ENCODE peak calls at places on chromosomes 7 and 10, in six cellular contexts. W is naive B cell; Z is NCI-H1092 treated with DMSO at 0.1 percent for 48 hours; B is activated effector memory CD4-positive, alpha-beta T cell treated with Interleukin-2 at 50 U/mL for 16 hours; P is non-pigmented ciliary epithelial cell; Q is GM06990. T is an unnamed sample.

GRCh38 chr7:57651006-57651405 is 201.0 kb downstream of the ZNF716 start:
- DNase-seq in W (no peak), Z (no peak), B (no peak), P (no peak), Q (no peak), T (no peak)

GRCh38 chr7:108442039-108442568 is 14.1 kb downstream of the NRCAM start:
- DNase-seq in W (no peak), Z (peak), B (no peak), P (no peak), Q (no peak), T (no peak)

GRCh38 chr7:148142660-148143248 is 447.8 kb upstream of the C7orf33 start:
- DNase-seq in W (no peak), Z (peak), B (no peak), P (peak), Q (no peak), T (peak)

GRCh38 chr10:34288634-34289033 is 526.5 kb downstream of the PARD3 start:
- DNase-seq in W (no peak), Z (no peak), B (no peak), P (no peak), Q (no peak), T (peak)

GRCh38 chr7:42572046-42572445 is 335.0 kb upstream of the GLI3 start:
- DNase-seq in W (no peak), Z (no peak), B (no peak), P (no peak), Q (no peak), T (no peak)

GRCh38 chr7:105943486-105943885 is 19.6 kb upstream of the CDHR3 start:
- DNase-seq in W (no peak), Z (no peak), B (no peak), P (no peak), Q (no peak), T (no peak)

GRCh38 chr10:10492420-10492819 is 525.3 kb upstream of the CELF2 start:
- DNase-seq in W (no peak), Z (no peak), B (no peak), P (no peak), Q (no peak), T (no peak)

GRCh38 chr10:50398823-50399222 is 147.5 kb upstream of the ASAH2 start:
- DNase-seq in W (no peak), Z (no peak), B (no peak), P (no peak), Q (no peak), T (no peak)

GRCh38 chr7:8700076-8700624 is 266.7 kb downstream of the NXPH1 start:
- DNase-seq in W (no peak), Z (peak), B (no peak), P (no peak), Q (no peak), T (no peak)

GRCh38 chr10:29746080-29746797 is 111.5 kb upstream of the SVIL start:
- DNase-seq in W (no peak), Z (no peak), B (no peak), P (no peak), Q (no peak), T (peak)